ENCODE peak calls at places on chromosomes 5 and 9, in seven cellular contexts. E is cardiac fibroblast, D is adrenal gland, F is AG09309, U is astrocyte, L is brain microvascular endothelial cell, C is AG04450. I is an unnamed sample.

GRCh38 chr5:150648294-150649107 is 8.0 kb downstream of the SYNPO start:
- DNase-seq in E (no peak), D (no peak), F (no peak), U (no peak), L (no peak), C (no peak), I (no peak)

GRCh38 chr5:79806741-79807140 is 117.1 kb downstream of the CMYA5 start:
- DNase-seq in E (peak), D (no peak), F (no peak), U (no peak), L (no peak), C (no peak), I (peak)

GRCh38 chr9:121322037-121322736 is 47.9 kb downstream of the STOM start:
- DNase-seq in E (peak), D (no peak), F (peak), U (peak), L (peak), C (peak), I (peak)

GRCh38 chr9:90629354-90629753 is 13.3 kb downstream of the DIRAS2 start:
- DNase-seq in E (no peak), D (no peak), F (no peak), U (no peak), L (no peak), C (no peak), I (no peak)

GRCh38 chr5:67156976-67157583 is 39.5 kb downstream of the CD180 start:
- DNase-seq in E (peak), D (no peak), F (no peak), U (peak), L (peak), C (no peak), I (peak)

GRCh38 chr9:120434532-120434931 is 145.4 kb downstream of the CDK5RAP2 start:
- DNase-seq in E (peak), D (no peak), F (no peak), U (peak), L (peak), C (peak), I (peak)

GRCh38 chr9:21964925-21965385 is 29.2 kb downstream of the CDKN2A start:
- DNase-seq in E (peak), D (peak), F (no peak), U (peak), L (no peak), C (no peak), I (peak)

GRCh38 chr5:169901896-169902295 is 78.4 kb downstream of the INSYN2B start:
- DNase-seq in E (no peak), D (no peak), F (no peak), U (no peak), L (no peak), C (no peak), I (no peak)

GRCh38 chr9:108416321-108416720 is 439.5 kb downstream of the ACTL7B start:
- DNase-seq in E (peak), D (no peak), F (no peak), U (no peak), L (no peak), C (no peak), I (no peak)

GRCh38 chr5:93601053-93601429 is 18.0 kb downstream of the NR2F1 start:
- DNase-seq in E (no peak), D (no peak), F (no peak), U (no peak), L (no peak), C (no peak), I (no peak)

GRCh38 chr9:82466616-82467251 is 478.2 kb downstream of the SPATA31D1 start:
- DNase-seq in E (peak), D (no peak), F (no peak), U (no peak), L (no peak), C (no peak), I (no peak)

GRCh38 chr5:145936401-145937131 is at the start of gene SH3RF2:
- DNase-seq in E (peak), D (peak), F (no peak), U (peak), L (peak), C (peak), I (peak)

GRCh38 chr9:92432350-92432749 is 8.1 kb upstream of the OMD start:
- DNase-seq in E (no peak), D (no peak), F (no peak), U (no peak), L (no peak), C (no peak), I (no peak)

GRCh38 chr9:104740596-104740995 is 6.9 kb upstream of the NIPSNAP3A start:
- DNase-seq in E (peak), D (no peak), F (peak), U (peak), L (peak), C (no peak), I (peak)

GRCh38 chr9:134010774-134011173 is 14.5 kb upstream of the BRD3OS start:
- DNase-seq in E (no peak), D (peak), F (no peak), U (peak), L (no peak), C (no peak), I (no peak)

GRCh38 chr5:79513519-79514390 is at the start of gene HOMER1:
- DNase-seq in E (peak), D (peak), F (no peak), U (peak), L (peak), C (peak), I (peak)

GRCh38 chr5:93574041-93574938 is 6.7 kb downstream of the NR2F1-AS1 start:
- DNase-seq in E (no peak), D (no peak), F (no peak), U (no peak), L (no peak), C (no peak), I (no peak)

GRCh38 chr9:136024696-136025316 is 63.6 kb upstream of the UBAC1 start:
- DNase-seq in E (no peak), D (peak), F (no peak), U (no peak), L (no peak), C (no peak), I (no peak)

GRCh38 chr9:128724744-128725211 is 851 bp upstream of the ZDHHC12 start:
- DNase-seq in E (peak), D (peak), F (no peak), U (peak), L (peak), C (peak), I (peak)

GRCh38 chr9:110601098-110601497 is 21.6 kb upstream of the SVEP1 start:
- DNase-seq in E (no peak), D (no peak), F (no peak), U (no peak), L (no peak), C (no peak), I (no peak)

GRCh38 chr5:126443374-126443851 is 20.2 kb downstream of the GRAMD2B start:
- DNase-seq in E (peak), D (no peak), F (no peak), U (no peak), L (no peak), C (no peak), I (no peak)

GRCh38 chr9:22363421-22363887 is 83.2 kb upstream of the DMRTA1 start:
- DNase-seq in E (no peak), D (no peak), F (no peak), U (no peak), L (no peak), C (no peak), I (no peak)

GRCh38 chr5:149500922-149501582 is 50.2 kb downstream of the CSNK1A1 start:
- DNase-seq in E (peak), D (no peak), F (peak), U (peak), L (peak), C (peak), I (peak)

GRCh38 chr5:172095368-172095960 is 89.0 kb upstream of the FBXW11 start:
- DNase-seq in E (no peak), D (no peak), F (no peak), U (peak), L (no peak), C (no peak), I (no peak)

GRCh38 chr9:109437286-109437685 is 60.8 kb downstream of the PTPN3 start:
- DNase-seq in E (no peak), D (no peak), F (no peak), U (no peak), L (no peak), C (no peak), I (no peak)

GRCh38 chr5:41009228-41009627 is 61.9 kb downstream of the MROH2B start:
- DNase-seq in E (peak), D (peak), F (no peak), U (no peak), L (peak), C (no peak), I (peak)

GRCh38 chr5:124519396-124519795 is 227.0 kb downstream of the ZNF608 start:
- DNase-seq in E (peak), D (peak), F (peak), U (peak), L (peak), C (peak), I (peak)

GRCh38 chr9:82170871-82171270 is 182.3 kb downstream of the SPATA31D1 start:
- DNase-seq in E (no peak), D (no peak), F (no peak), U (peak), L (no peak), C (no peak), I (peak)

GRCh38 chr9:81174023-81174422 is 515.3 kb downstream of the TLE1 start:
- DNase-seq in E (no peak), D (no peak), F (no peak), U (no peak), L (no peak), C (no peak), I (no peak)

GRCh38 chr9:14097215-14097614 is 216.7 kb downstream of the NFIB start:
- DNase-seq in E (peak), D (no peak), F (no peak), U (peak), L (peak), C (no peak), I (peak)
- H3K4me3 ChIP-seq in E (no peak), D (no peak), F (no peak), U (peak), L (no peak), C (no peak), I (no peak)

GRCh38 chr9:88993871-88994819 is 2.9 kb downstream of the S1PR3 start:
- DNase-seq in E (no peak), D (no peak), F (no peak), U (no peak), L (no peak), C (no peak), I (no peak)
- H3K4me3 ChIP-seq in E (peak), D (no peak), F (no peak), U (peak), L (peak), C (peak), I (peak)

GRCh38 chr5:148060881-148061280 is 2.9 kb upstream of the SPINK5 start:
- DNase-seq in E (no peak), D (no peak), F (no peak), U (no peak), L (no peak), C (no peak), I (no peak)

GRCh38 chr5:148060309-148060708 is 3.5 kb upstream of the SPINK5 start:
- DNase-seq in E (no peak), D (no peak), F (no peak), U (no peak), L (no peak), C (no peak), I (no peak)

DNA sequence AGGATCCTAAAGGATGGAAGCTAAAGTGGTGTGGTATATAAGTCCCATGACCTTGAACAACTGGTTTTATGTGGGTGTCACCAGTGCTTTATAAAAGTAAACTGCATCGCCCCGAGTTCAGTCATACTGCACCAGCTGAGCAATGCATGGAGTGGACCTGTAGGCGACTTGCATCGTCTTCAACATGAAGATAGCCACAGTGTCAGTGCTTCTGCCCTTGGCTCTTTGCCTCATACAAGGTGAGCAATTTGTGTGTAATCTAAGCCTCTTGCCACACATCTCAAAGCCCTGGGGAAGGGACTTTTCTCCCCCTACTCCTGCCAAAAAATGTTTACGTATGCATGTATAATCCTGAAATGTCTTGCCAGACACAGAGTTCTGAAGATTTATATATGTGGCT is at the start of gene SPINK5:
- DNase-seq in E (no peak), D (no peak), F (no peak), U (no peak), L (no peak), C (no peak), I (no peak)
- H3K4me3 ChIP-seq in E (no peak), D (no peak), F (no peak), U (no peak), L (no peak), C (no peak), I (no peak)

GRCh38 chr5:132750471-132751230 is 3.4 kb downstream of the CCNI2 start:
- DNase-seq in E (no peak), D (no peak), F (no peak), U (no peak), L (no peak), C (no peak), I (no peak)

GRCh38 chr5:132752581-132753125 is 5.4 kb downstream of the CCNI2 start:
- DNase-seq in E (no peak), D (no peak), F (no peak), U (no peak), L (no peak), C (no peak), I (no peak)

GRCh38 chr5:132753135-132753987 is 6.1 kb downstream of the CCNI2 start:
- DNase-seq in E (no peak), D (no peak), F (no peak), U (no peak), L (no peak), C (no peak), I (no peak)

GRCh38 chr5:132751971-132752580 is 4.8 kb downstream of the CCNI2 start:
- DNase-seq in E (no peak), D (no peak), F (no peak), U (no peak), L (no peak), C (no peak), I (no peak)

GRCh38 chr5:132751444-132751843 is 4.2 kb downstream of the CCNI2 start:
- DNase-seq in E (peak), D (no peak), F (peak), U (no peak), L (peak), C (no peak), I (peak)
- H3K4me3 ChIP-seq in E (no peak), D (no peak), F (no peak), U (no peak), L (no peak), C (no peak), I (no peak)

DNA sequence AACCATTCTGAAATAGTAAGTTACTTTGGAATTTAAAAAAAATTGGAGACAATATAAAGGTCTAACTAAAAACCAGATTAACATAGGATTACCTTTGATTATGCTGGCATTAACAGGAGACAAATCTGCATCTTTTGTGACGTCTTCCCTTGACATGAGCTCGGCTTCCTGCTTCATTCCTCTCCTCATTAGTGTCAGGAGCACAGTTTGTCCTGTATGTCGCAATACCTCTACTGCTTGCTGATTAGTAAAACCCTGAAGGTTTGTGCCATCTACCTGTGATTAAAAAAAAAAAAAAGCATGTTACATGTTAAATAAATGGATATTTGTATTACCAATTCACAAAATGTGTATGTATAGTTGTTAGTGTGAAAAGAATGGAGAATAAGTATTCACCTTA is 73.7 kb downstream of the MPDZ start:
- DNase-seq in E (peak), D (no peak), F (no peak), U (no peak), L (no peak), C (no peak), I (no peak)
- H3K4me3 ChIP-seq in E (no peak), D (no peak), F (no peak), U (no peak), L (no peak), C (no peak), I (no peak)

DNA sequence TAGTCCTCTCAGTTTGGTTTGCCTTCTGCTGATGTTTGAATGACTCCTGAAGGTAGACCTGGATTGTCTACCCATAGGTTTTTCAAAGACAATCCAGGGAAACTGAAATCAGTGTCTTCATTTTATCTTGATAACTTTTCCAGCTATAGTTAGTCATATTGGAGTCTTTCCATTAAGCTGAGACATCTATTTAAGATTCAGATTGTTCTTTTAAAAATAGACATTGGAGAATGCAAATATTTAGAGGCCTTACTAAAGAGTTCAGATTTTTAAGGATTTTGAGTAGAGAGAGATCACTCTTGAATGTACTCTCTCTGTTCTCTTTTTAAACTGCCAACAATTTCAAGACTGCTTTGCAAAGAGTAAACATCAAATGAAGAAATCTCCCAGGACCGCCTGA is 69.0 kb downstream of the GDNF start:
- DNase-seq in E (no peak), D (no peak), F (no peak), U (peak), L (no peak), C (no peak), I (no peak)
- H3K4me3 ChIP-seq in E (no peak), D (no peak), F (no peak), U (no peak), L (no peak), C (no peak), I (no peak)

DNA sequence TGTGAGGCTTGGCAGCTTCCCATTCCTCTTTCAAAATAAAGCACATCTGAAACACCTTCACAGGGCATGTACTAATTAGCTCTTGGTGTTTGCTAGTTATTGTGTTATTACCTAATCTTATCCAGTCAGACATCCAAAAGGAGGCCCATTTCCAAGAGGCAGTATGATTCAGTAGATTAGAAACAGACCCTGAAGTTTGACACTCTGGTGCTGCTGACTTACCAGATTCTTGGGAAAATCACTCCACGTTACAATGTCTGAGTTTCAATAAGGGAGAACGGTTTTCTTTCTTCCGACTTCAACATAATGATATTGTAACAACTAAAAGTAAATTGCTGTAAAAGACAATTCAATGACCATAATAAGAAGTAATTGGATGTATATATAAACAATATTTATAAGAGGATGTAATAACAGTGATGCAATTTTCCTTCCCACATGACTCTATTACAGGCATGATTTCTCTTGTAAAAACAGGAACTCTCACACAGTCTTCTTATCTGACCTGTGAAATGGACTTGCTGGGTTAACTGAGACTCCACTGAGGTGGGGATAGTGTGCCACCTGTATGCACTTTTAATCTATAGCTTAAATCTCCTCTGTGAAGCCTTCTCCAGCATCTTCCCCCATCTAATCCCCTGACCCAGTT is 181.3 kb upstream of the ELL2 start:
- DNase-seq in E (peak), D (no peak), F (peak), U (peak), L (no peak), C (peak), I (peak)
- H3K4me3 ChIP-seq in E (no peak), D (no peak), F (no peak), U (no peak), L (no peak), C (no peak), I (peak)

DNA sequence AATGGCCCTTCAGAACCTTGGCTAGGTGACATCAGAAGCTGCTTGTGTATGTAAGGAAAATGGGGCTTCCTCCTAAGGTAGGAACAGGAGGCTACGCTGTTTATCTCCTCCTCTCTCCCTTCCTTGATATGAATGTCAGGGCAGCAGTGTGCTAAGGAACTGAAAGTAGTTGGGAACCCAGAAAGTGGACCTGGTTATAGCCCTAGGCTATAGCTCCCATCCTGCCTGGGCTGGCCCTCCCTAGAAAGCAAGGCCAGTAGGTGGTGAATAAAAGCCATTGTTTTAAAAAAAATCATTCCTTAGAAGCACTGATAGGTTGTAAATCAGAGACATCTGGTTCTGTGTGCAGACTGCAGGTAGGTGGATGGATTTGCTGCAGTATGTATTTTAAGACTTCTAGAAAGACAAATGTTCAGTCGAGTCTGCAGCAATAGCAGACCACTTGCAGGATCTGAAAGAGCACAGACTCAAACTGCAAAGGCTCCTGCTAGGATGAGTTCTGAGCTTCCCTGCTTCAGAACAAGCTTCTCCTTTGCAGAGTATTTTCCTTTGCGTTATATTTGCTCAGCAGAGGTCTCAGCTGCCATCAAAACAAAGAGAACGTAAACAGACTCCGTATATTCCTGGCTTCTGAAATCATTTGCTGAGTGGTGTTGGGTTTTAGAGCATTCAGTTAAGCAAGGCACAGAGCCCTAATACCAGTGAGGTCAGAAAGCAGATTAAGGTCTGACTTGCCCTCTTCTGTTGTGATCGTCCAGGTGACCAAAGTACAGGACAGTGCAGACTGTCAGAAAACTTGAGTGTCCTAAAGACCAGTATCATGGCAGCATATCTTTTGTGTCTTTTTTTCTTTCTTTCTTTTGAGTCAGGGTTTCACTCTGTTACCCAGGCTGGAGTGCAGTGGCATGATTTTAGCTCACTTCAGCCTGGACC is 20.1 kb upstream of the CFAP157 start:
- DNase-seq in E (no peak), D (no peak), F (no peak), U (no peak), L (no peak), C (no peak), I (no peak)
- H3K4me3 ChIP-seq in E (no peak), D (no peak), F (no peak), U (no peak), L (no peak), C (no peak), I (no peak)

GRCh38 chr5:133610489-133611356 is 1.6 kb downstream of the FSTL4 start:
- DNase-seq in E (peak), D (peak), F (no peak), U (peak), L (peak), C (no peak), I (peak)
- H3K4me3 ChIP-seq in E (no peak), D (no peak), F (no peak), U (no peak), L (no peak), C (no peak), I (peak)